ENCODE peak calls at places on chromosome 13, in eight cellular contexts. B, A, Z, L, S, E, H and U are unnamed samples.

GRCh38 chr13:98460519-98460918 is 116.4 kb downstream of the STK24 start:
- DNase-seq in B (no peak), A (no peak), Z (no peak), L (no peak), S (no peak), E (no peak), H (no peak), U (no peak)

GRCh38 chr13:76928456-76928855 is 19.9 kb upstream of the ACOD1 start:
- DNase-seq in B (no peak), A (no peak), Z (no peak), L (no peak), S (no peak), E (no peak), H (no peak), U (no peak)

GRCh38 chr13:51916419-51916818 is 54.6 kb downstream of the CCDC70 start:
- DNase-seq in B (no peak), A (no peak), Z (no peak), L (no peak), S (no peak), E (no peak), H (no peak), U (no peak)

GRCh38 chr13:96229356-96229755 is 139.4 kb downstream of the HS6ST3 start:
- DNase-seq in B (peak; percentile 35), A (peak; percentile 38), Z (no peak), L (peak; percentile 21), S (peak; percentile 21), E (peak; percentile 48), H (peak; percentile 17), U (peak; percentile 56)

GRCh38 chr13:73794755-73795154 is 339.4 kb downstream of the KLF12 start:
- DNase-seq in B (no peak), A (no peak), Z (no peak), L (no peak), S (peak; percentile 16), E (no peak), H (no peak), U (no peak)

GRCh38 chr13:100040196-100040595 is 48.7 kb upstream of the PCCA start:
- DNase-seq in B (peak; percentile 11), A (no peak), Z (no peak), L (no peak), S (peak; percentile 47), E (no peak), H (no peak), U (no peak)

GRCh38 chr13:28357846-28358496 is 137.0 kb downstream of the FLT1 start:
- DNase-seq in B (no peak), A (peak; percentile 73), Z (no peak), L (no peak), S (no peak), E (no peak), H (no peak), U (no peak)

GRCh38 chr13:73140804-73141203 is 82.0 kb downstream of the KLF5 start:
- DNase-seq in B (no peak), A (no peak), Z (no peak), L (no peak), S (no peak), E (no peak), H (no peak), U (no peak)

GRCh38 chr13:98174321-98174720 is 2.7 kb downstream of the RNF113B start:
- DNase-seq in B (no peak), A (no peak), Z (no peak), L (no peak), S (no peak), E (no peak), H (no peak), U (no peak)

GRCh38 chr13:43686557-43686956 is 100.2 kb downstream of the ENOX1 start:
- DNase-seq in B (peak; percentile 49), A (no peak), Z (no peak), L (no peak), S (peak; percentile 2), E (no peak), H (no peak), U (peak; percentile 7)

GRCh38 chr13:90415902-90416301 is 931.6 kb upstream of the MIR17HG start:
- DNase-seq in B (no peak), A (no peak), Z (no peak), L (no peak), S (no peak), E (no peak), H (no peak), U (no peak)

GRCh38 chr13:43805071-43805468 is 18.3 kb upstream of the ENOX1 start:
- DNase-seq in B (peak; percentile 78), A (peak; percentile 21), Z (no peak), L (no peak), S (peak; percentile 12), E (peak; percentile 81), H (no peak), U (no peak)

GRCh38 chr13:51231456-51231855 is 9.3 kb downstream of the FAM124A start:
- DNase-seq in B (no peak), A (no peak), Z (no peak), L (no peak), S (no peak), E (no peak), H (no peak), U (no peak)

GRCh38 chr13:45206340-45206739 is 5.5 kb upstream of the KCTD4 start:
- DNase-seq in B (peak; percentile 53), A (peak; percentile 84), Z (peak; percentile 21), L (no peak), S (no peak), E (peak; percentile 69), H (no peak), U (no peak)

GRCh38 chr13:100443278-100443997 is 145.2 kb downstream of the GGACT start:
- DNase-seq in B (no peak), A (no peak), Z (no peak), L (no peak), S (no peak), E (no peak), H (no peak), U (no peak)

GRCh38 chr13:42685762-42686560 is 95.4 kb upstream of the FAM216B start:
- DNase-seq in B (no peak), A (no peak), Z (no peak), L (no peak), S (no peak), E (no peak), H (no peak), U (no peak)

DNA sequence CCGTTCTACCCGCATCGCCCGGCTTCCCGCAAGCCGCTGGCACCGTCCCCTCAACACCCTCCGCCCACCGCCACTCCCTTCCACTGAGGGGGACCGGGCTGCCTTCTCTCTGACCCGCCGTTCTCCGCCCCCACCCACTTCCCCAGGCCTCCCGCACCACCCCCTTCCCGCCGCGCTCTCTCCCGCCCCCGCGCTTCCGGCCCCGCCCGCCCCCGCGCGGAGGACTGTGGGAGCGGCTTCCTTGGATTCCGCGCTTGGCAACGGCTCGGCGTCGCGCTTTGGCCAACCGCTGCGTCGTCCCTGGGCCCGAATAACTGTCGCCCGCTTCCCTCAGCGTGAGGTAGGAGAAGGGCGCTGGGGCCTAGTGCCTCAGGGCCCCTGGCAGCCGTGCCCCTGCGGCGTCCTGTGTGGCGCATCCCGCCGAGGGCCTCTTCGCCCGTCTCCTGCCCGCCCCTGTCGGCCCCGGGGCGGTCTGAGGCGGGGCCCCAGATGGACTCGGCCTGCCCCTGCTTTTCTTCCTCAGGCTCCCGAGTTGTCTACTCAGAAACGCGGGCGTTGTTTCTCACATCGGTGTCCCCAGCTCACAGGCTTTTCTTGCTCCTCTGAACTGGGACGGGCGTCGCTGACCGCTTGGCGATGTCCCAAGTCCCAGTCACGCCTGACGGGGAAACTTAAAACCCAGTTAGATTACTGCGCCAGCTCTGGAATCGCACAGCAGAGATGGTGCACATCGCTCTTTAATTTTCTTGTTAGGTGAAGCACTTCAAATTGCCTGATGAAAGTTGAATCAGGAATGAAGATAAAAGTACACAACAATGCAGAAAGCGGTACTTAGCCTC is at the start of gene IFT88:
- DNase-seq in B (peak; percentile 86), A (peak; percentile 90), Z (peak; percentile 48), L (peak; percentile 89), S (peak; percentile 81), E (peak; percentile 68), H (peak; percentile 19), U (peak; percentile 98)
- TF ChIP-seq POLR2A in B (peak; percentile 45), A (peak; percentile 57), Z (peak; percentile 89), L (peak; percentile 70), S (peak; percentile 84), E (peak; percentile 79), H (peak; percentile 63), U (peak; percentile 92)

DNA sequence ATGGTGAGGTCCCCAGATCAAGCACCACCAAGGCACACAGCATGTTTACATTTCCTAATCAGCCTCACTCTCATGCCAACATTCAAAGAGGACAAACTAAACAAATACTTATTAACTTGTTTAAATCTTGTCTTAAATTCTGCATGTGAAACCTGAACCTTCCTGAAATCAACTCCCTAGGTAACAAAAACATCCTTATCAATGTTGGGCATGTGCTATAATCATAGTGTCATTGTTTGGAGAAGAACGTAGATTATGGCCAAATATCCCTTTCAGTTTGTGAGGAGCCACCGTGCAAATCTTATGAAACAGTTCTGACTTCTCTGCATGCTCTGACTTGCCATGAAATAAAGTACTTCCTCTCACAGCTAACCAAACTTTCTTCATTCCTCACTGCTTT is 123.8 kb downstream of the NDFIP2 start:
- DNase-seq in B (no peak), A (peak; percentile 1), Z (no peak), L (no peak), S (no peak), E (no peak), H (no peak), U (peak; percentile 8)
- TF ChIP-seq MAX in B (no peak), A (no peak), Z (no peak), L (no peak), S (no peak), E (no peak), H (no peak), U (peak; percentile 6)

DNA sequence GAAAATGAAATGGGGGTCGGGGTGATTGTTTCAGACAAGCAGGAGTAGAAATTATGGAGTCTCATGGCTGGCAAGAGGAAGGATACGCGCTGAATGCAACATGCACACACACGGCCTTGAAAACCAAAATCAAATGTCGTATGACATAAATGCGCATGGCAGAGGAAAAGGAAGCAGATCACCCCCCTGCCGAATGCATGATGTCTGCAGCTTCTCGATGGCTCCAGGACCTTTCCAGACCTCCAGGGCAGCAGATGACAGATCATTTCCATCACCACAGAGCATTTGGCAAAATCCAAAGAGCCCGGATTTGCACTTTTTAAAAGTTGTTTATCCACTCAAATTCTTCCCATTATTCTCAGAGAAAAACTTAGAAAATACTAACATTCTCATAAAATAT is 211.7 kb downstream of the NHLRC3 start:
- DNase-seq in B (no peak), A (no peak), Z (no peak), L (no peak), S (no peak), E (no peak), H (no peak), U (no peak)
- H3K4me3 ChIP-seq in B (no peak overlapping the region), A (no peak overlapping the region), Z (no peak overlapping the region), L (no peak overlapping the region), S (no peak overlapping the region), E (no peak overlapping the region), H (no peak overlapping the region), U (no peak overlapping the region)

DNA sequence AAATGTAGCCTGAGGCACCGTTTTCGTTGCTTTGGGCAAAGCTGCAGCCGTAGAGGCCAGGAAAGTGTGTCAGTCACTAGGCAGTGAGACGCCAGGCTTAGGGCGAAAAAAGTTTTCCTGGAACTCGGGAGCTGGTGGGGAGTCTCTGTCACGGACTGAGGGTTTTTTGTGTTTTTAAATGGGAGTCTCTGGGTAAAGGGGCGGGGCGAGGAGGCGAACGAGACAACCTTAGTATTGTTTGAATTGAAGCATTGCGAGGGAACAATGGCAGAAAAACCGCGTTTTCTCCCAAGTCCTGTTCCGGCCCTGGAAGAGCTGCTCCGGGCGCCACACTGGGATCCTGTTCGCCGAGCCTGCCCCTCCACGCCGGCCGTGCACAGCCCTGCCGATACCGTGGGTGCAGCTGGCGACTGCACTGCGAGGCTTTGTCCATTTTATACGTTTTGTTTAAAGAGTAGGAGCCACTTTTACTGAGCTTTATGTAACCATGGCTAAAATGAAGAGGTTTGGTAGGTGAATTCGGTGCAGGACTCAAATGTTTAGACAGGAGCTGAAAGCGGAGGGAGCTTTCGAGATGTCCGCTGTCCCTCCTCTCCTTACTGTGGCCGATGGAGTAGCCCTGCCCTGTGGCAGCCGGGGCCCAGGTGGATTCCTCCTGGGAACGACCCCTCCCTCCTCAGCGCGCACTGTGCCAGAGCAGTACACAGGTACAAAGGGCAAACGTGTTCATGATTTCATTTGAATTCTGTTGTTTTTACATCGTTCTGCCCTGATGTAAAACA is 1.5 kb downstream of the COL4A2 start:
- DNase-seq in B (peak; percentile 24), A (peak; percentile 62), Z (no peak), L (no peak), S (no peak), E (no peak), H (no peak), U (no peak)
- TF ChIP-seq POLR2A in B (no peak), A (no peak), Z (no peak), L (no peak), S (no peak), E (no peak), H (peak; percentile 52), U (no peak)